ENCODE peak calls at places on chromosomes 6 and 20, in eight cellular contexts. N, J, X, S, P, F, L and K are unnamed samples.

GRCh38 chr20:50050660-50051308 is 62.2 kb downstream of the UBE2V1 start:
- DNase-seq in S (no peak), F (no peak), N (no peak), J (no peak), P (no peak), L (no peak), X (no peak), K (no peak)

GRCh38 chr20:8116067-8116811 is 15.8 kb upstream of the PLCB1 start:
- DNase-seq in S (no peak), P (no peak), J (no peak), L (no peak), N (no peak), F (no peak), X (no peak), K (no peak)

GRCh38 chr6:47234258-47234933 is 75.3 kb downstream of the TNFRSF21 start:
- DNase-seq in X (no peak), L (no peak), N (no peak), P (no peak), J (no peak), S (no peak), F (no peak), K (no peak)

GRCh38 chr6:1335367-1336037 is 23.6 kb downstream of the FOXQ1 start:
- DNase-seq in J (peak; percentile 69), F (no peak), X (peak; percentile 96), P (no peak), N (peak; percentile 90), S (no peak), L (no peak), K (peak; percentile 89)

GRCh38 chr6:159110013-159110412 is 59.2 kb upstream of the FNDC1 start:
- DNase-seq in L (no peak), X (peak; percentile 63), P (no peak), S (no peak), F (no peak), N (no peak), J (no peak), K (no peak)

GRCh38 chr20:63084563-63084927 is 77.8 kb upstream of the BHLHE23 start:
- DNase-seq in F (peak; percentile 37), J (no peak), X (no peak), N (peak; percentile 40), S (no peak), L (peak; percentile 65), P (no peak), K (no peak)

GRCh38 chr6:170011233-170012142 is 260.1 kb downstream of the ERMARD start:
- DNase-seq in L (peak; percentile 71), J (peak; percentile 12), P (no peak), S (no peak), N (peak; percentile 93), F (peak; percentile 80), X (no peak), K (no peak)

GRCh38 chr6:40039042-40039441 is 104.8 kb upstream of the MOCS1 start:
- DNase-seq in P (no peak), N (no peak), X (no peak), S (no peak), L (no peak), F (no peak), J (no peak), K (no peak)

GRCh38 chr6:78308025-78308424 is 559.3 kb upstream of the IRAK1BP1 start:
- DNase-seq in F (no peak), J (no peak), P (no peak), S (no peak), X (no peak), L (no peak), N (no peak), K (no peak)

GRCh38 chr20:46303176-46303956 is 4.9 kb downstream of the CDH22 start:
- DNase-seq in P (no peak), L (no peak), X (no peak), J (no peak), F (no peak), S (no peak), N (no peak), K (no peak)

GRCh38 chr20:57620274-57620990 is at the start of gene ZBP1:
- DNase-seq in N (peak; percentile 79), L (no peak), P (no peak), F (peak; percentile 77), S (no peak), X (no peak), J (peak; percentile 71), K (no peak)

GRCh38 chr6:119676230-119676629 is 326.7 kb upstream of the MAN1A1 start:
- DNase-seq in N (no peak), F (no peak), X (no peak), J (no peak), S (no peak), P (no peak), L (no peak), K (no peak)

GRCh38 chr6:96783307-96783706 is 54.0 kb downstream of the GPR63 start:
- DNase-seq in S (no peak), N (no peak), L (no peak), J (no peak), X (no peak), P (no peak), F (no peak), K (no peak)

GRCh38 chr20:57482148-57482547 is 42.8 kb downstream of the CTCFL start:
- DNase-seq in P (no peak), S (no peak), N (peak; percentile 18), J (no peak), X (no peak), L (peak; percentile 49), F (no peak), K (no peak)

GRCh38 chr6:2866183-2866846 is 24.7 kb upstream of the SERPINB1 start:
- DNase-seq in L (no peak), N (no peak), P (no peak), J (no peak), F (no peak), X (no peak), S (no peak), K (no peak)
- H3K27ac ChIP-seq in L (no peak overlapping the region), N (no peak overlapping the region), P (peak overlapping the region; percentile 47), J (no peak overlapping the region), F (no peak overlapping the region), X (peak overlapping the region; percentile 18), S (no peak overlapping the region), K (no peak overlapping the region)

DNA sequence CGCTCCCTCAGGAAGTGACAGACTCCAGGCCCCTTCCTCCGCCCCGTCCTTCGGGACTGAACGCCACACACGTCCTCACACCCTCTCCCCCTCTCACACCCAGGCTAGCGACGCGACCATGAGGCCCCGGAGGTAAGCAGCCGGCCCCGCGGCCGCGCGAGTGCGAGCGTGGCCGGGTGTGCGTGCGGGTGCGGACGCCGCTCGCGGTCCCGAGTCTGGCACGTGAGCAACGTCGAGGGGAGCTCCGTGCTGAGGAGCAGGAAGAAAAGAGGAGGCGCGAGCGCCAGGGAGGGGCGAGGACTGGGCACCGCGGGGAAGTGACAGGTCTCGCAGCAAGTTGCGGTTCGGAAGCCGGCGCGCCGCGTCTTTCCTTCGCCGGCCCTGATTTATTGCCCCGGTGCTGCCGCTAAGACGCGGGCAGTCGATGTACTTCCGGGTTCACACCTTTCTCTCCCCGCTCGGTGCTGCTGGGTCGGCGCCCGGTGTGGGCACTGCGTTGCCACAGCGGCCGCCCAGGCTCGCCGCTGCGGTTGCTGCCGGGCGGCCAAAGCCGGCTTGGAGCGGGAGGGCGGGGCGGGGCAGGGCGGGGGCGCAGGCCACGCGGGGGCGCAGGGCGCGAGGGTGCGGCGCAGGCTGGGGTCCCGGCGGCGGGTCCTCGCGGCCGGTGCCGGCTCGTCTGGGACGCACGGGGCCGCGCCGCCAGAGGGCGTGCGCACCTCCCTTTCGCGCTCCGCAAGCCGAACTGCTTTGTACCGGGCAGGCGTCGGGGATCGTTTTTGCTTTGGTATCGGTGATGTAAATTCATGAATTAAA is 15.8 kb upstream of the LIN28B start:
- DNase-seq in L (no peak), X (peak; percentile 16), P (peak; percentile 32), S (no peak), F (peak; percentile 84), N (peak; percentile 74), J (peak; percentile 29), K (peak; percentile 45)
- TF ChIP-seq CTCF in L (no peak), X (peak; percentile 47), P (peak; percentile 57), S (no peak), F (peak; percentile 36), N (peak; percentile 28), J (no peak), K (peak; percentile 83)

DNA sequence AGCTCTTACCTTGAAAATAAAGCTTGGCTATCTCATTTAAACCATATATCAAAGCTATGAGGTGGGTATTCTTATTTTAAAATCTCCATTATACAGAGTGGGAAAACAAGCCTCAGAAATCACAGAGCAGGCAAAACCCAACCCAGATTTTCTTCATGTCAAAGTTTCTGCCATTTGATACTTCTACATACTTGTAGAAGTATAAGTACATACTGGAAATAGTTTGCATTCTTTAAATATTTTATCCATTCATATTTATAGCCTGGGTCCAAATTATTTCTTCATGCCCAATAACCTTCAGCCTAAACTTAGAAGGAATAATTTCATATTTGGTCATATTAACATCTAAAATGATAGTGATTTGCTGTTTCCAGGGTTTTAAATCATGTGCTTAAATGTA is 61.8 kb downstream of the MLIP start:
- DNase-seq in S (no peak), J (no peak), N (no peak), P (no peak), F (no peak), X (peak; percentile 42), L (no peak), K (peak; percentile 4)
- H3K27ac ChIP-seq in S (no peak overlapping the region), J (no peak overlapping the region), N (no peak overlapping the region), P (no peak overlapping the region), F (no peak overlapping the region), X (no peak overlapping the region), L (no peak overlapping the region), K (no peak overlapping the region)

GRCh38 chr6:13574149-13574570 is 241 bp upstream of the SIRT5 start:
- DNase-seq in P (peak; percentile 90), N (peak; percentile 98), X (peak; percentile 95), F (peak; percentile 97), J (peak; percentile 94), S (peak; percentile 71), L (peak; percentile 93), K (peak; percentile 99)

GRCh38 chr6:13575377-13575775 is 975 bp downstream of the SIRT5 start:
- DNase-seq in S (no peak), J (no peak), L (no peak), F (no peak), N (no peak), X (no peak), P (no peak), K (no peak)

GRCh38 chr6:13573669-13574110 is 711 bp upstream of the SIRT5 start:
- DNase-seq in S (no peak), J (peak; percentile 49), L (no peak), P (peak; percentile 46), F (no peak), N (no peak), X (peak; percentile 51), K (peak; percentile 37)

GRCh38 chr6:13576017-13576416 is 1.6 kb downstream of the SIRT5 start:
- DNase-seq in J (no peak), X (no peak), P (no peak), F (no peak), N (no peak), L (no peak), S (no peak), K (no peak)

DNA sequence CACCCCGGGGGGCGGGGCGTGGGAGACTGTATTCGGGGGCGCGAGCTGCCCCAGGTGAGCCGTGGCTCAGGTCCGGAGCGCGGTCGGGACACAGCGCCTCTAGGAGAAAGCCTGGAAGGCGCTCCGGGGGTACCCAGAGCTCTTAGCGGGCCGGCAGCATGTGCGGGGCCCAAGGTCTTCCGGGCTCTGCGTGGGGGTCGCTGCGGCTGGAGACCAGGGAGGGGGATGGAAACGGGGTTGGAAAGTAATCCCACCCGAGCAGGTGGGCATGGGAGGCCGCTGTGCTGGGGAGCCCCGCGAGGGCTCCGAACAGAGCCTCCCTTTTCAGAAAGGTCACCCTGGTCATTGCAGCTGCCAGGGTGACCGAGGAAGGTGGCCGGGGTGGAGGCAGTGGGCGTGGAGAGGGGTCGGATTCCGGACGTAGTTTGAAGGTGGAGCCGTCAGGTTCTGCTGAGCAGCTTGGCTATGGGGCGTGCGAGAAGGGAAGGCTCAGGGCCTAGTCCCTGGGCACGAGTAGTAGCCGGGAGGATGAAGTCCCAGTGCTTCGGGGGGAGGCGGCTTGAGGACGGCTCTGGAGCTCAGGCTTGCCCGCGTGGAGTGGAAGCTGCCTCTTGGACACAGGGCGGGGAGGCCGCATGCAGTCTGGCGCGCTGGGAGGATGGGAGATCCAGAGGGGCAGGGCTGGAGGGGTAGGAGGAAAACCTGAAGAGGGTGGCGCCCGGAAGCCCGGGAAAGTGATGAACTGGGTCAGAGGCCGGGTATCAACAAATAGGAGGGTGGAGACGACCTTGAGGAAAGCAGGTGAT is at the start of gene SIRT5:
- DNase-seq in F (peak; percentile 92), N (peak; percentile 95), J (peak; percentile 94), X (peak; percentile 88), P (peak; percentile 75), L (peak; percentile 90), S (peak; percentile 26), K (peak; percentile 90)
- TF ChIP-seq CTCF in F (no peak), N (no peak), J (no peak), X (no peak), P (no peak), L (no peak), S (no peak), K (no peak)